ENCODE peak calls at places on chromosomes 2 and 18, in six cellular contexts. One of them, this sample, is unnamed.
A peak's percentile ranks its signal among the peaks of the same experiment; 100 is the strongest.

GRCh38 chr2:204849887-204850286 is 304.6 kb downstream of the PARD3B start:
- DNase-seq in endothelial cell: no peak
- DNase-seq in mesothelial cell of epicardium: no peak
- DNase-seq in activated CD8-positive, alpha-beta memory T cell treated with anti-CD3 and anti-CD28 coated beads for 4 hours: no peak
- DNase-seq in osteocyte: no peak
- DNase-seq in HT-29: peak; percentile 51
- DNase-seq in this sample: no peak

GRCh38 chr2:134934641-134935040 is 16.0 kb downstream of the CCNT2 start:
- DNase-seq in osteocyte: no peak
- DNase-seq in activated CD8-positive, alpha-beta memory T cell treated with anti-CD3 and anti-CD28 coated beads for 4 hours: no peak
- DNase-seq in endothelial cell: no peak
- DNase-seq in mesothelial cell of epicardium: no peak
- DNase-seq in HT-29: no peak
- DNase-seq in this sample: no peak

GRCh38 chr2:129847043-129847442 is 132.4 kb upstream of the RAB6C start:
- DNase-seq in mesothelial cell of epicardium: no peak
- DNase-seq in activated CD8-positive, alpha-beta memory T cell treated with anti-CD3 and anti-CD28 coated beads for 4 hours: no peak
- DNase-seq in endothelial cell: no peak
- DNase-seq in HT-29: no peak
- DNase-seq in osteocyte: no peak
- DNase-seq in this sample: no peak

GRCh38 chr2:8107979-8108378 is 573.9 kb upstream of the ID2 start:
- DNase-seq in activated CD8-positive, alpha-beta memory T cell treated with anti-CD3 and anti-CD28 coated beads for 4 hours: no peak
- DNase-seq in HT-29: peak; percentile 15
- DNase-seq in osteocyte: no peak
- DNase-seq in endothelial cell: no peak
- DNase-seq in mesothelial cell of epicardium: no peak
- DNase-seq in this sample: no peak

GRCh38 chr2:69964353-69964831 is 3.0 kb upstream of the ASPRV1 start:
- DNase-seq in HT-29: peak; percentile 89
- DNase-seq in mesothelial cell of epicardium: no peak
- DNase-seq in osteocyte: no peak
- DNase-seq in activated CD8-positive, alpha-beta memory T cell treated with anti-CD3 and anti-CD28 coated beads for 4 hours: no peak
- DNase-seq in endothelial cell: no peak
- DNase-seq in this sample: no peak

GRCh38 chr2:220574038-220574437 is 946.6 kb downstream of the SLC4A3 start:
- DNase-seq in activated CD8-positive, alpha-beta memory T cell treated with anti-CD3 and anti-CD28 coated beads for 4 hours: no peak
- DNase-seq in HT-29: no peak
- DNase-seq in osteocyte: no peak
- DNase-seq in endothelial cell: no peak
- DNase-seq in mesothelial cell of epicardium: no peak
- DNase-seq in this sample: no peak

GRCh38 chr2:212777020-212777491 is 238.5 kb upstream of the ERBB4 start:
- DNase-seq in HT-29: peak; percentile 67
- DNase-seq in osteocyte: no peak
- DNase-seq in endothelial cell: no peak
- DNase-seq in mesothelial cell of epicardium: no peak
- DNase-seq in activated CD8-positive, alpha-beta memory T cell treated with anti-CD3 and anti-CD28 coated beads for 4 hours: no peak
- DNase-seq in this sample: no peak

GRCh38 chr18:63105636-63106316 is 213.8 kb downstream of the BCL2 start:
- DNase-seq in mesothelial cell of epicardium: no peak
- DNase-seq in HT-29: no peak
- DNase-seq in endothelial cell: no peak
- DNase-seq in osteocyte: no peak
- DNase-seq in activated CD8-positive, alpha-beta memory T cell treated with anti-CD3 and anti-CD28 coated beads for 4 hours: no peak
- DNase-seq in this sample: no peak

GRCh38 chr2:234403074-234403473 is 93.8 kb downstream of the ARL4C start:
- DNase-seq in HT-29: no peak
- DNase-seq in endothelial cell: no peak
- DNase-seq in osteocyte: no peak
- DNase-seq in mesothelial cell of epicardium: no peak
- DNase-seq in activated CD8-positive, alpha-beta memory T cell treated with anti-CD3 and anti-CD28 coated beads for 4 hours: no peak
- DNase-seq in this sample: no peak

GRCh38 chr2:168890006-168890782 is at the start of gene SPC25:
- DNase-seq in activated CD8-positive, alpha-beta memory T cell treated with anti-CD3 and anti-CD28 coated beads for 4 hours: peak; percentile 69
- DNase-seq in HT-29: peak; percentile 91
- DNase-seq in osteocyte: peak; percentile 94
- DNase-seq in mesothelial cell of epicardium: peak; percentile 80
- DNase-seq in endothelial cell: peak; percentile 86
- DNase-seq in this sample: peak; percentile 93

GRCh38 chr18:75544496-75544895 is 117.0 kb upstream of the SMIM21 start:
- DNase-seq in activated CD8-positive, alpha-beta memory T cell treated with anti-CD3 and anti-CD28 coated beads for 4 hours: no peak
- DNase-seq in mesothelial cell of epicardium: no peak
- DNase-seq in HT-29: no peak
- DNase-seq in endothelial cell: no peak
- DNase-seq in osteocyte: no peak
- DNase-seq in this sample: no peak

GRCh38 chr2:8152392-8153257 is 529.2 kb upstream of the ID2 start:
- DNase-seq in osteocyte: no peak
- DNase-seq in endothelial cell: no peak
- DNase-seq in activated CD8-positive, alpha-beta memory T cell treated with anti-CD3 and anti-CD28 coated beads for 4 hours: no peak
- DNase-seq in mesothelial cell of epicardium: no peak
- DNase-seq in HT-29: no peak
- DNase-seq in this sample: no peak

GRCh38 chr18:31454066-31454708 is 6.6 kb downstream of the DSG3 start:
- DNase-seq in activated CD8-positive, alpha-beta memory T cell treated with anti-CD3 and anti-CD28 coated beads for 4 hours: no peak
- DNase-seq in HT-29: no peak
- DNase-seq in osteocyte: no peak
- DNase-seq in endothelial cell: no peak
- DNase-seq in mesothelial cell of epicardium: no peak
- DNase-seq in this sample: no peak

GRCh38 chr2:3864943-3865664 is 161.7 kb downstream of the DCDC2C start:
- DNase-seq in osteocyte: no peak
- DNase-seq in endothelial cell: no peak
- DNase-seq in HT-29: no peak
- DNase-seq in mesothelial cell of epicardium: no peak
- DNase-seq in activated CD8-positive, alpha-beta memory T cell treated with anti-CD3 and anti-CD28 coated beads for 4 hours: no peak
- DNase-seq in this sample: no peak

GRCh38 chr2:193818801-193819499 is 1624.2 kb upstream of the TMEFF2 start:
- DNase-seq in activated CD8-positive, alpha-beta memory T cell treated with anti-CD3 and anti-CD28 coated beads for 4 hours: no peak
- DNase-seq in endothelial cell: no peak
- DNase-seq in osteocyte: no peak
- DNase-seq in HT-29: no peak
- DNase-seq in mesothelial cell of epicardium: no peak
- DNase-seq in this sample: no peak

GRCh38 chr2:675982-676646 is 1.1 kb downstream of the TMEM18 start:
- DNase-seq in activated CD8-positive, alpha-beta memory T cell treated with anti-CD3 and anti-CD28 coated beads for 4 hours: no peak
- DNase-seq in mesothelial cell of epicardium: no peak
- DNase-seq in osteocyte: no peak
- DNase-seq in endothelial cell: peak; percentile 39
- DNase-seq in HT-29: peak; percentile 28
- DNase-seq in this sample: peak; percentile 54

GRCh38 chr2:3870222-3870621 is 166.8 kb downstream of the DCDC2C start:
- DNase-seq in activated CD8-positive, alpha-beta memory T cell treated with anti-CD3 and anti-CD28 coated beads for 4 hours: no peak
- DNase-seq in endothelial cell: no peak
- DNase-seq in HT-29: no peak
- DNase-seq in osteocyte: no peak
- DNase-seq in mesothelial cell of epicardium: no peak
- DNase-seq in this sample: no peak

GRCh38 chr2:84631047-84631446 is 114.7 kb downstream of the DNAH6 start:
- DNase-seq in endothelial cell: peak; percentile 12
- DNase-seq in HT-29: peak; percentile 56
- DNase-seq in activated CD8-positive, alpha-beta memory T cell treated with anti-CD3 and anti-CD28 coated beads for 4 hours: no peak
- DNase-seq in osteocyte: no peak
- DNase-seq in mesothelial cell of epicardium: no peak
- DNase-seq in this sample: peak; percentile 4